ENCODE peak calls at places on chromosomes 6 and 20, in ten cellular contexts. Z, S, I, X, C, J, E, A, U and P are unnamed samples.

GRCh38 chr6:111585969-111586315 is 19.7 kb downstream of the TRAF3IP2 start:
- DNase-seq in Z (no peak), I (no peak), U (no peak), E (no peak), C (no peak), J (no peak), X (no peak), A (no peak), S (no peak), P (no peak)

GRCh38 chr6:344816-345340 is 46.7 kb upstream of the IRF4 start:
- DNase-seq in S (no peak), A (no peak), C (no peak), E (no peak), I (no peak), Z (no peak), J (no peak), X (peak; percentile 78), U (no peak), P (no peak)

GRCh38 chr6:87832025-87832825 is 130.2 kb upstream of the AKIRIN2 start:
- DNase-seq in Z (peak; percentile 53), I (no peak), E (no peak), A (no peak), J (no peak), X (peak; percentile 56), C (no peak), U (peak; percentile 43), S (peak; percentile 57), P (peak; percentile 40)

GRCh38 chr6:160102956-160103824 is 18.4 kb upstream of the SLC22A1 start:
- DNase-seq in X (no peak), Z (peak; percentile 35), C (no peak), I (no peak), J (no peak), U (peak; percentile 54), A (no peak), S (peak; percentile 40), E (no peak), P (no peak)

GRCh38 chr20:37111926-37112455 is 16.2 kb upstream of the RBL1 start:
- DNase-seq in S (peak; percentile 28), C (no peak), U (no peak), J (no peak), X (no peak), A (no peak), Z (no peak), E (no peak), I (no peak), P (no peak)

GRCh38 chr20:37932074-37932473 is 29.1 kb downstream of the VSTM2L start:
- DNase-seq in E (no peak), U (no peak), Z (no peak), S (no peak), A (no peak), I (no peak), J (no peak), X (no peak), C (no peak), P (no peak)

GRCh38 chr6:83867527-83868161 is 8.2 kb downstream of the CYB5R4 start:
- DNase-seq in Z (peak; percentile 94), U (peak; percentile 95), S (peak; percentile 56), J (no peak), E (no peak), A (no peak), X (peak; percentile 89), I (no peak), C (peak; percentile 35), P (no peak)

GRCh38 chr6:137893726-137894125 is 26.7 kb downstream of the TNFAIP3 start:
- DNase-seq in C (no peak), X (no peak), I (no peak), A (no peak), J (no peak), U (peak; percentile 50), S (no peak), E (no peak), Z (peak; percentile 63), P (no peak)

GRCh38 chr20:8721098-8721497 is 347.8 kb upstream of the PLCB4 start:
- DNase-seq in C (no peak), X (peak; percentile 63), E (peak; percentile 5), U (peak; percentile 70), A (peak; percentile 50), I (no peak), S (peak; percentile 60), Z (peak; percentile 81), J (peak; percentile 33), P (peak; percentile 15)

GRCh38 chr6:156087487-156087886 is 631.8 kb upstream of the NOX3 start:
- DNase-seq in Z (no peak), I (no peak), U (no peak), A (no peak), S (no peak), X (no peak), J (no peak), C (no peak), E (no peak), P (no peak)

GRCh38 chr6:119533603-119534279 is 184.2 kb upstream of the MAN1A1 start:
- DNase-seq in I (no peak), X (peak; percentile 63), Z (peak; percentile 64), E (no peak), A (no peak), U (peak; percentile 86), S (peak; percentile 57), C (no peak), J (no peak), P (no peak)